ENCODE peak calls at places on chromosome 10, in seven cellular contexts. S, X, L, G, P, V and N are unnamed samples.

GRCh38 chr10:90652519-90652918 is 205.3 kb downstream of the HTR7 start:
- DNase-seq in V (peak), G (no peak), L (no peak), P (peak), S (no peak), X (no peak), N (no peak)

GRCh38 chr10:58851606-58852005 is 324.8 kb upstream of the PHYHIPL start:
- DNase-seq in P (no peak), L (no peak), S (no peak), V (no peak), G (no peak), X (no peak), N (no peak)

GRCh38 chr10:88661018-88661417 is 3.2 kb upstream of the LIPF start:
- DNase-seq in S (no peak), G (no peak), P (no peak), L (no peak), X (no peak), V (no peak), N (no peak)

GRCh38 chr10:131219584-131219886 is 92.0 kb downstream of the TCERG1L start:
- DNase-seq in L (peak), X (no peak), S (no peak), P (no peak), G (no peak), V (no peak), N (no peak)

GRCh38 chr10:91493313-91493712 is 83.2 kb downstream of the HECTD2 start:
- DNase-seq in X (no peak), L (no peak), P (peak), G (no peak), S (peak), V (no peak), N (no peak)

GRCh38 chr10:86163522-86164215 is 202.9 kb downstream of the GRID1 start:
- DNase-seq in X (no peak), V (no peak), S (no peak), G (no peak), P (peak), L (no peak), N (no peak)

GRCh38 chr10:73908853-73909611 is 1.9 kb upstream of the PLAU start:
- DNase-seq in P (peak), G (no peak), L (peak), S (peak), X (peak), V (no peak), N (peak)

GRCh38 chr10:129586897-129587443 is 119.9 kb downstream of the MGMT start:
- DNase-seq in L (no peak), P (no peak), G (no peak), S (no peak), V (no peak), X (no peak), N (no peak)

GRCh38 chr10:125249948-125250347 is 89.6 kb upstream of the CTBP2 start:
- DNase-seq in S (no peak), G (no peak), X (no peak), L (no peak), V (no peak), P (no peak), N (no peak)